ENCODE peak calls at places on chromosomes 16 and 17, in eight cellular contexts. L is SK-N-SH; X is HEK293T; G is T follicular helper cell; A is SW480; N is NCI-H460; H is CD4-positive, alpha-beta T cell; I is prostate gland. B is an unnamed sample.

GRCh38 chr16:15759070-15759469 is 97.8 kb downstream of the MYH11 start:
- DNase-seq in L (no peak), X (no peak), G (no peak), A (no peak), N (no peak), H (no peak), I (no peak), B (no peak)

GRCh38 chr17:3474212-3474611 is 1.6 kb upstream of the ASPA start:
- DNase-seq in L (no peak), X (no peak), G (no peak), A (peak), N (peak), H (no peak), I (no peak), B (no peak)

GRCh38 chr17:82216301-82217119 is 3.9 kb upstream of the CCDC57 start:
- DNase-seq in L (peak), X (no peak), G (no peak), A (peak), N (peak), H (no peak), I (peak), B (no peak)

GRCh38 chr17:80758793-80759673 is 214.4 kb downstream of the RPTOR start:
- DNase-seq in L (no peak), X (no peak), G (no peak), A (no peak), N (no peak), H (peak), I (no peak), B (no peak)

GRCh38 chr17:65472602-65473001 is 88.8 kb downstream of the AXIN2 start:
- DNase-seq in L (no peak), X (no peak), G (no peak), A (no peak), N (no peak), H (no peak), I (no peak), B (no peak)

GRCh38 chr16:11136600-11136999 is 119.4 kb downstream of the SOCS1 start:
- DNase-seq in L (peak), X (no peak), G (no peak), A (no peak), N (no peak), H (no peak), I (no peak), B (no peak)

GRCh38 chr17:58267347-58268324 is 13.1 kb downstream of the MPO start:
- DNase-seq in L (no peak), X (no peak), G (no peak), A (no peak), N (no peak), H (no peak), I (no peak), B (no peak)

GRCh38 chr17:38742431-38743308 is 5.5 kb downstream of the PCGF2 start:
- DNase-seq in L (peak), X (no peak), G (no peak), A (no peak), N (no peak), H (no peak), I (no peak), B (no peak)

GRCh38 chr17:59601130-59601529 is 18.6 kb upstream of the CLTC start:
- DNase-seq in L (no peak), X (no peak), G (no peak), A (no peak), N (no peak), H (no peak), I (no peak), B (no peak)

GRCh38 chr16:55478827-55479559 is at the start of gene MMP2:
- DNase-seq in L (peak), X (peak), G (no peak), A (no peak), N (no peak), H (no peak), I (no peak), B (no peak)

GRCh38 chr17:39194089-39194984 is 3.1 kb downstream of the CACNB1 start:
- DNase-seq in L (peak), X (peak), G (no peak), A (no peak), N (peak), H (no peak), I (no peak), B (no peak)

GRCh38 chr17:80195671-80196529 is 24.2 kb downstream of the SGSH start:
- DNase-seq in L (peak), X (peak), G (peak), A (no peak), N (no peak), H (peak), I (no peak), B (peak)

GRCh38 chr16:80569440-80570105 is 28.8 kb downstream of the DYNLRB2 start:
- DNase-seq in L (no peak), X (no peak), G (peak), A (peak), N (no peak), H (peak), I (no peak), B (no peak)

GRCh38 chr17:39688475-39688835 is 598 bp upstream of the PGAP3 start:
- DNase-seq in L (no peak), X (no peak), G (no peak), A (no peak), N (no peak), H (no peak), I (no peak), B (no peak)

GRCh38 chr17:83092186-83092585 is 12.8 kb downstream of the METRNL start:
- DNase-seq in L (no peak), X (no peak), G (no peak), A (no peak), N (no peak), H (no peak), I (no peak), B (no peak)

GRCh38 chr16:54929090-54930033 is 1.3 kb upstream of the IRX5 start:
- DNase-seq in L (peak), X (peak), G (peak), A (peak), N (peak), H (peak), I (peak), B (peak)

GRCh38 chr17:7745748-7746470 is 28.4 kb downstream of the DNAH2 start:
- DNase-seq in L (no peak), X (peak), G (no peak), A (peak), N (peak), H (no peak), I (no peak), B (no peak)

GRCh38 chr16:8740775-8741355 is 56.6 kb downstream of the TMEM186 start:
- DNase-seq in L (no peak), X (no peak), G (no peak), A (no peak), N (no peak), H (no peak), I (peak), B (no peak)

GRCh38 chr17:4872786-4873185 is 26.6 kb upstream of the C17orf107 start:
- DNase-seq in L (peak), X (no peak), G (no peak), A (no peak), N (no peak), H (no peak), I (no peak), B (no peak)

GRCh38 chr17:13635951-13636350 is 34.2 kb upstream of the HS3ST3A1 start:
- DNase-seq in L (no peak), X (no peak), G (no peak), A (no peak), N (no peak), H (no peak), I (no peak), B (no peak)

GRCh38 chr16:2460916-2461315 is 1.0 kb downstream of the TEDC2 start:
- DNase-seq in L (no peak), X (no peak), G (no peak), A (no peak), N (no peak), H (no peak), I (no peak), B (no peak)

GRCh38 chr16:49411121-49411970 is 37.7 kb downstream of the C16orf78 start:
- DNase-seq in L (no peak), X (no peak), G (no peak), A (no peak), N (no peak), H (no peak), I (no peak), B (no peak)

GRCh38 chr16:67719778-67720144 is 645 bp upstream of the GFOD2 start:
- DNase-seq in L (peak), X (peak), G (no peak), A (peak), N (peak), H (no peak), I (peak), B (no peak)

GRCh38 chr17:1058423-1059130 is 61.6 kb downstream of the TIMM22 start:
- DNase-seq in L (peak), X (peak), G (peak), A (no peak), N (peak), H (peak), I (no peak), B (no peak)

GRCh38 chr16:873889-874288 is 73.4 kb upstream of the GNG13 start:
- DNase-seq in L (no peak), X (no peak), G (no peak), A (no peak), N (no peak), H (no peak), I (no peak), B (no peak)

GRCh38 chr17:17235212-17236174 is 1.5 kb downstream of the FLCN start:
- DNase-seq in L (no peak), X (peak), G (no peak), A (no peak), N (no peak), H (no peak), I (no peak), B (no peak)

GRCh38 chr17:19319771-19320505 is 42.6 kb downstream of the B9D1 start:
- DNase-seq in L (no peak), X (no peak), G (no peak), A (no peak), N (no peak), H (no peak), I (no peak), B (no peak)

GRCh38 chr16:4945560-4946502 is 8.9 kb upstream of the PPL start:
- DNase-seq in L (no peak), X (no peak), G (no peak), A (peak), N (peak), H (no peak), I (peak), B (no peak)

GRCh38 chr16:17194190-17194780 is 276.5 kb downstream of the XYLT1 start:
- DNase-seq in L (peak), X (peak), G (peak), A (no peak), N (peak), H (peak), I (peak), B (peak)

GRCh38 chr17:81371910-81372760 is 23.1 kb upstream of the BAHCC1 start:
- DNase-seq in L (peak), X (no peak), G (no peak), A (peak), N (no peak), H (no peak), I (no peak), B (no peak)

GRCh38 chr16:23124315-23124714 is 24.9 kb downstream of the USP31 start:
- DNase-seq in L (no peak), X (no peak), G (no peak), A (no peak), N (no peak), H (no peak), I (no peak), B (no peak)

GRCh38 chr17:13428611-13429042 is 173.1 kb downstream of the HS3ST3A1 start:
- DNase-seq in L (peak), X (no peak), G (no peak), A (no peak), N (no peak), H (no peak), I (no peak), B (no peak)

GRCh38 chr17:18100616-18101015 is 7.9 kb upstream of the MYO15A start:
- DNase-seq in L (peak), X (no peak), G (no peak), A (no peak), N (no peak), H (no peak), I (no peak), B (no peak)

GRCh38 chr16:66447491-66447890 is 20.4 kb downstream of the BEAN1 start:
- DNase-seq in L (no peak), X (no peak), G (no peak), A (no peak), N (no peak), H (no peak), I (no peak), B (no peak)

GRCh38 chr16:4830408-4830807 is 16.7 kb downstream of the GLYR1 start:
- DNase-seq in L (no peak), X (no peak), G (no peak), A (no peak), N (no peak), H (no peak), I (no peak), B (no peak)

B was measured in effector CD8-positive, alpha-beta T cell.